ENCODE peak calls at places on chromosomes 5 and 9, in four cellular contexts. M is T-cell; R is hepatic stellate cell; K is activated CD8-positive, alpha-beta memory T cell treated with anti-CD3 and anti-CD28 coated beads, Interleukin-2, amount 50 U/mL, for 48 hours. H is an unnamed sample.

GRCh38 chr9:119078015-119078414 is 291.2 kb downstream of the BRINP1 start:
- DNase-seq in R (no peak), K (no peak), M (no peak), H (no peak)

GRCh38 chr9:112849363-112849922 is 41.2 kb downstream of the SLC46A2 start:
- DNase-seq in R (no peak), K (no peak), M (no peak), H (no peak)

GRCh38 chr9:134283111-134283515 is 43.1 kb upstream of the RXRA start:
- DNase-seq in M (no peak), K (no peak), R (no peak), H (peak)

GRCh38 chr5:61881821-61882220 is 424.2 kb upstream of the KIF2A start:
- DNase-seq in R (no peak), K (no peak), M (no peak), H (no peak)

GRCh38 chr5:93307557-93307956 is 273.5 kb downstream of the NR2F1-AS1 start:
- DNase-seq in R (no peak), K (no peak), M (no peak), H (peak)

GRCh38 chr9:124075761-124076160 is 64.2 kb downstream of the LHX2 start:
- DNase-seq in R (no peak), K (no peak), M (no peak), H (no peak)

GRCh38 chr9:92637886-92638620 is 31.9 kb downstream of the IPPK start:
- DNase-seq in K (peak), R (no peak), M (no peak), H (no peak)

GRCh38 chr5:43560128-43560527 is 3.3 kb upstream of the PAIP1 start:
- DNase-seq in R (no peak), M (no peak), K (no peak), H (peak)

GRCh38 chr9:126773004-126773607 is 31.7 kb upstream of the ZBTB43 start:
- DNase-seq in R (peak), M (no peak), K (peak), H (no peak)

GRCh38 chr9:113380869-113381378 is 4.1 kb upstream of the HDHD3 start:
- DNase-seq in R (no peak), M (no peak), K (no peak), H (no peak)

GRCh38 chr5:86858452-86858851 is 240.7 kb downstream of the COX7C start:
- DNase-seq in M (no peak), R (no peak), K (no peak), H (no peak)

GRCh38 chr5:178285399-178286225 is 53.0 kb upstream of the PHYKPL start:
- DNase-seq in M (no peak), K (no peak), R (no peak), H (no peak)

GRCh38 chr9:21521448-21521847 is 39.3 kb upstream of the IFNE start:
- DNase-seq in K (no peak), M (no peak), R (no peak), H (no peak)

GRCh38 chr9:29750062-29750461 is 2176.8 kb upstream of the C9orf72 start:
- DNase-seq in M (no peak), R (peak), K (no peak), H (no peak)

GRCh38 chr9:92496401-92496800 is 14.1 kb upstream of the ASPN start:
- DNase-seq in M (no peak), R (no peak), K (no peak), H (no peak)

GRCh38 chr5:179495906-179496455 is 54.4 kb upstream of the RUFY1 start:
- DNase-seq in R (no peak), M (no peak), K (no peak), H (no peak)

GRCh38 chr5:181223729-181224389 is 778 bp downstream of the TRIM41 start:
- DNase-seq in K (peak), M (no peak), R (no peak), H (no peak)

GRCh38 chr5:165616550-165617430 is 2111.4 kb downstream of the MAT2B start:
- DNase-seq in M (no peak), R (no peak), K (no peak), H (no peak)

GRCh38 chr9:89616411-89616810 is 11.6 kb downstream of the GADD45G start:
- DNase-seq in K (no peak), M (no peak), R (no peak), H (no peak)

GRCh38 chr5:176560364-176560763 is 11.2 kb downstream of the CDHR2 start:
- DNase-seq in R (no peak), M (no peak), K (peak), H (no peak)

GRCh38 chr5:107889387-107889786 is 218.7 kb upstream of the EFNA5 start:
- DNase-seq in K (no peak), R (no peak), M (no peak), H (no peak)

GRCh38 chr5:76219636-76220035 is 136.5 kb downstream of the SV2C start:
- DNase-seq in R (no peak), K (no peak), M (no peak), H (no peak)

GRCh38 chr9:127200106-127200862 is 64.3 kb upstream of the GARNL3 start:
- DNase-seq in R (no peak), K (no peak), M (no peak), H (no peak)

GRCh38 chr9:22446950-22447606 is 454 bp downstream of the DMRTA1 start:
- DNase-seq in R (peak), M (no peak), K (peak), H (peak)

GRCh38 chr5:79878721-79879336 is 112.2 kb downstream of the MTX3 start:
- DNase-seq in R (no peak), K (peak), M (no peak), H (no peak)

GRCh38 chr5:135835766-135836165 is 1.3 kb downstream of the SLC25A48 start:
- DNase-seq in M (no peak), R (no peak), K (no peak), H (no peak)

GRCh38 chr9:6552033-6552737 is 93.3 kb downstream of the GLDC start:
- DNase-seq in K (no peak), R (no peak), M (no peak), H (no peak)

GRCh38 chr5:141672856-141673813 is 8.9 kb downstream of the ARAP3 start:
- DNase-seq in R (no peak), M (no peak), K (no peak), H (no peak)

GRCh38 chr9:112000743-112001142 is 104.1 kb downstream of the UGCG start:
- DNase-seq in M (no peak), R (no peak), K (no peak), H (no peak)

GRCh38 chr9:107635803-107636174 is 146.2 kb upstream of the KLF4 start:
- DNase-seq in M (no peak), K (no peak), R (no peak), H (no peak)

GRCh38 chr5:168782172-168782571 is 203.0 kb upstream of the PANK3 start:
- DNase-seq in R (no peak), M (no peak), K (no peak), H (no peak)

GRCh38 chr9:100090880-100091279 is 7.9 kb downstream of the ERP44 start:
- DNase-seq in M (no peak), K (no peak), R (no peak), H (no peak)

GRCh38 chr9:23586906-23587305 is 239.1 kb downstream of the ELAVL2 start:
- DNase-seq in R (no peak), K (no peak), M (no peak), H (no peak)

H was measured in epithelial cell of prostate.